ENCODE peak calls at places on chromosomes 5 and 9, in four cellular contexts. Y, B, X and O are unnamed samples.

GRCh38 chr5:78467140-78467539 is 106.7 kb downstream of the SCAMP1 start:
- DNase-seq in B (no peak), Y (no peak), X (no peak), O (no peak)

GRCh38 chr9:38101423-38101822 is 32.4 kb upstream of the SHB start:
- DNase-seq in X (peak), B (no peak), Y (no peak), O (no peak)

GRCh38 chr9:34555002-34555348 is 32.2 kb upstream of the ENHO start:
- DNase-seq in X (no peak), Y (no peak), B (no peak), O (no peak)

GRCh38 chr5:74064911-74065310 is 438.9 kb downstream of the ARHGEF28 start:
- DNase-seq in Y (no peak), B (no peak), X (no peak), O (no peak)

GRCh38 chr5:10789021-10789420 is 28.0 kb upstream of the DAP start:
- DNase-seq in Y (peak), B (no peak), X (no peak), O (no peak)

GRCh38 chr9:134061688-134062371 is 6.0 kb downstream of the BRD3 start:
- DNase-seq in X (no peak), Y (no peak), B (no peak), O (no peak)

GRCh38 chr5:72160299-72160698 is 53.0 kb downstream of the MAP1B start:
- DNase-seq in X (no peak), B (no peak), Y (no peak), O (no peak)

GRCh38 chr5:147484708-147485020 is 25.2 kb downstream of the DPYSL3 start:
- DNase-seq in B (no peak), Y (no peak), X (no peak), O (no peak)

GRCh38 chr9:92590386-92590785 is 54.6 kb upstream of the ECM2 start:
- DNase-seq in B (no peak), X (no peak), Y (peak), O (no peak)

GRCh38 chr9:116098476-116098875 is 55.1 kb upstream of the PAPPA start:
- DNase-seq in X (no peak), Y (no peak), B (no peak), O (no peak)

GRCh38 chr9:68555416-68555815 is 14.7 kb upstream of the TMEM252 start:
- DNase-seq in Y (no peak), X (no peak), B (peak), O (no peak)